ENCODE peak calls at places on chromosome 19, in ten cellular contexts. One of them, this sample, is unnamed.

GRCh38 chr19:10604460-10604980 is 17.4 kb upstream of the AP1M2 start:
- DNase-seq in activated naive CD4-positive, alpha-beta T cell treated with anti-CD3 and anti-CD28 coated beads, Interleukin-2, amount 50 U/mL, for 16 hours: no peak
- DNase-seq in activated T-cell treated with anti-CD3 and anti-CD28 coated beads, Interleukin-2, amount 50 U/mL, for 72 hours: no peak
- DNase-seq in cardiac fibroblast: no peak
- DNase-seq in putamen: no peak
- DNase-seq in CD4-positive, alpha-beta T cell: peak
- DNase-seq in endothelial cell: peak
- DNase-seq in ecto neural progenitor cell: no peak
- DNase-seq in AG20443: no peak
- DNase-seq in stimulated activated CD4-positive, alpha-beta T cell treated with anti-CD3 and anti-CD28 coated beads, Interleukin-2, amount 100 ng/mL, for 48 hours: no peak
- DNase-seq in this sample: no peak

GRCh38 chr19:492091-492531 is 4.2 kb upstream of the MADCAM1 start:
- DNase-seq in activated naive CD4-positive, alpha-beta T cell treated with anti-CD3 and anti-CD28 coated beads, Interleukin-2, amount 50 U/mL, for 16 hours: no peak
- DNase-seq in activated T-cell treated with anti-CD3 and anti-CD28 coated beads, Interleukin-2, amount 50 U/mL, for 72 hours: peak
- DNase-seq in cardiac fibroblast: no peak
- DNase-seq in putamen: no peak
- DNase-seq in CD4-positive, alpha-beta T cell: peak
- DNase-seq in endothelial cell: peak
- DNase-seq in ecto neural progenitor cell: no peak
- DNase-seq in AG20443: no peak
- DNase-seq in stimulated activated CD4-positive, alpha-beta T cell treated with anti-CD3 and anti-CD28 coated beads, Interleukin-2, amount 100 ng/mL, for 48 hours: no peak
- DNase-seq in this sample: no peak

GRCh38 chr19:48495391-48495790 is 16.2 kb downstream of the LMTK3 start:
- DNase-seq in activated naive CD4-positive, alpha-beta T cell treated with anti-CD3 and anti-CD28 coated beads, Interleukin-2, amount 50 U/mL, for 16 hours: no peak
- DNase-seq in activated T-cell treated with anti-CD3 and anti-CD28 coated beads, Interleukin-2, amount 50 U/mL, for 72 hours: no peak
- DNase-seq in cardiac fibroblast: peak
- DNase-seq in putamen: no peak
- DNase-seq in CD4-positive, alpha-beta T cell: no peak
- DNase-seq in endothelial cell: no peak
- DNase-seq in ecto neural progenitor cell: no peak
- DNase-seq in AG20443: no peak
- DNase-seq in stimulated activated CD4-positive, alpha-beta T cell treated with anti-CD3 and anti-CD28 coated beads, Interleukin-2, amount 100 ng/mL, for 48 hours: no peak
- DNase-seq in this sample: no peak

GRCh38 chr19:3336680-3337523 is 29.5 kb upstream of the NFIC start:
- DNase-seq in activated naive CD4-positive, alpha-beta T cell treated with anti-CD3 and anti-CD28 coated beads, Interleukin-2, amount 50 U/mL, for 16 hours: no peak
- DNase-seq in activated T-cell treated with anti-CD3 and anti-CD28 coated beads, Interleukin-2, amount 50 U/mL, for 72 hours: no peak
- DNase-seq in cardiac fibroblast: peak
- DNase-seq in putamen: peak
- DNase-seq in CD4-positive, alpha-beta T cell: no peak
- DNase-seq in endothelial cell: no peak
- DNase-seq in ecto neural progenitor cell: no peak
- DNase-seq in AG20443: peak
- DNase-seq in stimulated activated CD4-positive, alpha-beta T cell treated with anti-CD3 and anti-CD28 coated beads, Interleukin-2, amount 100 ng/mL, for 48 hours: no peak
- DNase-seq in this sample: peak

GRCh38 chr19:1171755-1172352 is 2.2 kb downstream of the SBNO2 start:
- DNase-seq in activated naive CD4-positive, alpha-beta T cell treated with anti-CD3 and anti-CD28 coated beads, Interleukin-2, amount 50 U/mL, for 16 hours: peak
- DNase-seq in activated T-cell treated with anti-CD3 and anti-CD28 coated beads, Interleukin-2, amount 50 U/mL, for 72 hours: no peak
- DNase-seq in cardiac fibroblast: no peak
- DNase-seq in putamen: no peak
- DNase-seq in CD4-positive, alpha-beta T cell: no peak
- DNase-seq in endothelial cell: no peak
- DNase-seq in ecto neural progenitor cell: no peak
- DNase-seq in AG20443: no peak
- DNase-seq in stimulated activated CD4-positive, alpha-beta T cell treated with anti-CD3 and anti-CD28 coated beads, Interleukin-2, amount 100 ng/mL, for 48 hours: no peak
- DNase-seq in this sample: no peak

GRCh38 chr19:3057275-3057714 is 5.0 kb downstream of the TLE5 start:
- DNase-seq in activated naive CD4-positive, alpha-beta T cell treated with anti-CD3 and anti-CD28 coated beads, Interleukin-2, amount 50 U/mL, for 16 hours: no peak
- DNase-seq in activated T-cell treated with anti-CD3 and anti-CD28 coated beads, Interleukin-2, amount 50 U/mL, for 72 hours: no peak
- DNase-seq in cardiac fibroblast: no peak
- DNase-seq in putamen: peak
- DNase-seq in CD4-positive, alpha-beta T cell: no peak
- DNase-seq in endothelial cell: no peak
- DNase-seq in ecto neural progenitor cell: no peak
- DNase-seq in AG20443: peak
- DNase-seq in stimulated activated CD4-positive, alpha-beta T cell treated with anti-CD3 and anti-CD28 coated beads, Interleukin-2, amount 100 ng/mL, for 48 hours: no peak
- DNase-seq in this sample: peak

GRCh38 chr19:5436101-5436947 is 18.9 kb upstream of the ZNRF4 start:
- DNase-seq in activated naive CD4-positive, alpha-beta T cell treated with anti-CD3 and anti-CD28 coated beads, Interleukin-2, amount 50 U/mL, for 16 hours: no peak
- DNase-seq in activated T-cell treated with anti-CD3 and anti-CD28 coated beads, Interleukin-2, amount 50 U/mL, for 72 hours: no peak
- DNase-seq in cardiac fibroblast: peak
- DNase-seq in putamen: peak
- DNase-seq in CD4-positive, alpha-beta T cell: no peak
- DNase-seq in endothelial cell: peak
- DNase-seq in ecto neural progenitor cell: peak
- DNase-seq in AG20443: peak
- DNase-seq in stimulated activated CD4-positive, alpha-beta T cell treated with anti-CD3 and anti-CD28 coated beads, Interleukin-2, amount 100 ng/mL, for 48 hours: no peak
- DNase-seq in this sample: peak

GRCh38 chr19:10603084-10603872 is 16.2 kb upstream of the AP1M2 start:
- DNase-seq in activated naive CD4-positive, alpha-beta T cell treated with anti-CD3 and anti-CD28 coated beads, Interleukin-2, amount 50 U/mL, for 16 hours: peak
- DNase-seq in activated T-cell treated with anti-CD3 and anti-CD28 coated beads, Interleukin-2, amount 50 U/mL, for 72 hours: peak
- DNase-seq in cardiac fibroblast: peak
- DNase-seq in putamen: no peak
- DNase-seq in CD4-positive, alpha-beta T cell: peak
- DNase-seq in endothelial cell: no peak
- DNase-seq in ecto neural progenitor cell: no peak
- DNase-seq in AG20443: peak
- DNase-seq in stimulated activated CD4-positive, alpha-beta T cell treated with anti-CD3 and anti-CD28 coated beads, Interleukin-2, amount 100 ng/mL, for 48 hours: peak
- DNase-seq in this sample: peak

GRCh38 chr19:13804830-13805683 is 9.8 kb downstream of the ZSWIM4 start:
- DNase-seq in activated naive CD4-positive, alpha-beta T cell treated with anti-CD3 and anti-CD28 coated beads, Interleukin-2, amount 50 U/mL, for 16 hours: no peak
- DNase-seq in activated T-cell treated with anti-CD3 and anti-CD28 coated beads, Interleukin-2, amount 50 U/mL, for 72 hours: no peak
- DNase-seq in cardiac fibroblast: no peak
- DNase-seq in putamen: no peak
- DNase-seq in CD4-positive, alpha-beta T cell: no peak
- DNase-seq in endothelial cell: peak
- DNase-seq in ecto neural progenitor cell: peak
- DNase-seq in AG20443: no peak
- DNase-seq in stimulated activated CD4-positive, alpha-beta T cell treated with anti-CD3 and anti-CD28 coated beads, Interleukin-2, amount 100 ng/mL, for 48 hours: no peak
- DNase-seq in this sample: no peak

GRCh38 chr19:37719927-37720265 is 335 bp upstream of the ZNF607 start:
- DNase-seq in activated naive CD4-positive, alpha-beta T cell treated with anti-CD3 and anti-CD28 coated beads, Interleukin-2, amount 50 U/mL, for 16 hours: no peak
- DNase-seq in activated T-cell treated with anti-CD3 and anti-CD28 coated beads, Interleukin-2, amount 50 U/mL, for 72 hours: no peak
- DNase-seq in cardiac fibroblast: no peak
- DNase-seq in putamen: no peak
- DNase-seq in CD4-positive, alpha-beta T cell: no peak
- DNase-seq in endothelial cell: no peak
- DNase-seq in ecto neural progenitor cell: no peak
- DNase-seq in AG20443: no peak
- DNase-seq in stimulated activated CD4-positive, alpha-beta T cell treated with anti-CD3 and anti-CD28 coated beads, Interleukin-2, amount 100 ng/mL, for 48 hours: no peak
- DNase-seq in this sample: no peak

GRCh38 chr19:40054632-40055031 is 1.4 kb downstream of the ZNF780B start:
- DNase-seq in activated naive CD4-positive, alpha-beta T cell treated with anti-CD3 and anti-CD28 coated beads, Interleukin-2, amount 50 U/mL, for 16 hours: no peak
- DNase-seq in activated T-cell treated with anti-CD3 and anti-CD28 coated beads, Interleukin-2, amount 50 U/mL, for 72 hours: no peak
- DNase-seq in cardiac fibroblast: no peak
- DNase-seq in putamen: no peak
- DNase-seq in CD4-positive, alpha-beta T cell: no peak
- DNase-seq in endothelial cell: no peak
- DNase-seq in ecto neural progenitor cell: no peak
- DNase-seq in AG20443: no peak
- DNase-seq in stimulated activated CD4-positive, alpha-beta T cell treated with anti-CD3 and anti-CD28 coated beads, Interleukin-2, amount 100 ng/mL, for 48 hours: no peak
- DNase-seq in this sample: no peak

GRCh38 chr19:40208602-40209001 is 9.6 kb downstream of the TTC9B start:
- DNase-seq in activated naive CD4-positive, alpha-beta T cell treated with anti-CD3 and anti-CD28 coated beads, Interleukin-2, amount 50 U/mL, for 16 hours: no peak
- DNase-seq in activated T-cell treated with anti-CD3 and anti-CD28 coated beads, Interleukin-2, amount 50 U/mL, for 72 hours: no peak
- DNase-seq in cardiac fibroblast: no peak
- DNase-seq in putamen: no peak
- DNase-seq in CD4-positive, alpha-beta T cell: no peak
- DNase-seq in endothelial cell: no peak
- DNase-seq in ecto neural progenitor cell: no peak
- DNase-seq in AG20443: no peak
- DNase-seq in stimulated activated CD4-positive, alpha-beta T cell treated with anti-CD3 and anti-CD28 coated beads, Interleukin-2, amount 100 ng/mL, for 48 hours: no peak
- DNase-seq in this sample: no peak

GRCh38 chr19:49554701-49555181 is 25.6 kb downstream of the NOSIP start:
- DNase-seq in activated naive CD4-positive, alpha-beta T cell treated with anti-CD3 and anti-CD28 coated beads, Interleukin-2, amount 50 U/mL, for 16 hours: peak
- DNase-seq in activated T-cell treated with anti-CD3 and anti-CD28 coated beads, Interleukin-2, amount 50 U/mL, for 72 hours: peak
- DNase-seq in cardiac fibroblast: no peak
- DNase-seq in putamen: no peak
- DNase-seq in CD4-positive, alpha-beta T cell: peak
- DNase-seq in endothelial cell: no peak
- DNase-seq in ecto neural progenitor cell: no peak
- DNase-seq in AG20443: no peak
- DNase-seq in stimulated activated CD4-positive, alpha-beta T cell treated with anti-CD3 and anti-CD28 coated beads, Interleukin-2, amount 100 ng/mL, for 48 hours: no peak
- DNase-seq in this sample: no peak

GRCh38 chr19:32255566-32256295 is 89.7 kb upstream of the ZNF507 start:
- DNase-seq in activated naive CD4-positive, alpha-beta T cell treated with anti-CD3 and anti-CD28 coated beads, Interleukin-2, amount 50 U/mL, for 16 hours: no peak
- DNase-seq in activated T-cell treated with anti-CD3 and anti-CD28 coated beads, Interleukin-2, amount 50 U/mL, for 72 hours: no peak
- DNase-seq in cardiac fibroblast: no peak
- DNase-seq in putamen: no peak
- DNase-seq in CD4-positive, alpha-beta T cell: no peak
- DNase-seq in endothelial cell: no peak
- DNase-seq in ecto neural progenitor cell: no peak
- DNase-seq in AG20443: no peak
- DNase-seq in stimulated activated CD4-positive, alpha-beta T cell treated with anti-CD3 and anti-CD28 coated beads, Interleukin-2, amount 100 ng/mL, for 48 hours: no peak
- DNase-seq in this sample: no peak

GRCh38 chr19:38956264-38956663 is 19.3 kb downstream of the FBXO17 start:
- DNase-seq in activated naive CD4-positive, alpha-beta T cell treated with anti-CD3 and anti-CD28 coated beads, Interleukin-2, amount 50 U/mL, for 16 hours: no peak
- DNase-seq in activated T-cell treated with anti-CD3 and anti-CD28 coated beads, Interleukin-2, amount 50 U/mL, for 72 hours: no peak
- DNase-seq in cardiac fibroblast: no peak
- DNase-seq in putamen: no peak
- DNase-seq in CD4-positive, alpha-beta T cell: no peak
- DNase-seq in endothelial cell: no peak
- DNase-seq in ecto neural progenitor cell: no peak
- DNase-seq in AG20443: no peak
- DNase-seq in stimulated activated CD4-positive, alpha-beta T cell treated with anti-CD3 and anti-CD28 coated beads, Interleukin-2, amount 100 ng/mL, for 48 hours: no peak
- DNase-seq in this sample: no peak

GRCh38 chr19:44753932-44754742 is 5.6 kb downstream of the BCL3 start:
- DNase-seq in activated naive CD4-positive, alpha-beta T cell treated with anti-CD3 and anti-CD28 coated beads, Interleukin-2, amount 50 U/mL, for 16 hours: peak
- DNase-seq in activated T-cell treated with anti-CD3 and anti-CD28 coated beads, Interleukin-2, amount 50 U/mL, for 72 hours: peak
- DNase-seq in cardiac fibroblast: peak
- DNase-seq in putamen: no peak
- DNase-seq in CD4-positive, alpha-beta T cell: peak
- DNase-seq in endothelial cell: no peak
- DNase-seq in ecto neural progenitor cell: no peak
- DNase-seq in AG20443: peak
- DNase-seq in stimulated activated CD4-positive, alpha-beta T cell treated with anti-CD3 and anti-CD28 coated beads, Interleukin-2, amount 100 ng/mL, for 48 hours: peak
- DNase-seq in this sample: peak

GRCh38 chr19:33905937-33906577 is 109.4 kb downstream of the KCTD15 start:
- DNase-seq in activated naive CD4-positive, alpha-beta T cell treated with anti-CD3 and anti-CD28 coated beads, Interleukin-2, amount 50 U/mL, for 16 hours: no peak
- DNase-seq in activated T-cell treated with anti-CD3 and anti-CD28 coated beads, Interleukin-2, amount 50 U/mL, for 72 hours: peak
- DNase-seq in cardiac fibroblast: peak
- DNase-seq in putamen: no peak
- DNase-seq in CD4-positive, alpha-beta T cell: no peak
- DNase-seq in endothelial cell: peak
- DNase-seq in ecto neural progenitor cell: peak
- DNase-seq in AG20443: peak
- DNase-seq in stimulated activated CD4-positive, alpha-beta T cell treated with anti-CD3 and anti-CD28 coated beads, Interleukin-2, amount 100 ng/mL, for 48 hours: no peak
- DNase-seq in this sample: no peak

GRCh38 chr19:45098521-45099464 is 5.8 kb downstream of the PPP1R37 start:
- DNase-seq in activated naive CD4-positive, alpha-beta T cell treated with anti-CD3 and anti-CD28 coated beads, Interleukin-2, amount 50 U/mL, for 16 hours: no peak
- DNase-seq in activated T-cell treated with anti-CD3 and anti-CD28 coated beads, Interleukin-2, amount 50 U/mL, for 72 hours: no peak
- DNase-seq in cardiac fibroblast: peak
- DNase-seq in putamen: peak
- DNase-seq in CD4-positive, alpha-beta T cell: no peak
- DNase-seq in endothelial cell: no peak
- DNase-seq in ecto neural progenitor cell: no peak
- DNase-seq in AG20443: peak
- DNase-seq in stimulated activated CD4-positive, alpha-beta T cell treated with anti-CD3 and anti-CD28 coated beads, Interleukin-2, amount 100 ng/mL, for 48 hours: no peak
- DNase-seq in this sample: no peak

GRCh38 chr19:48933382-48933932 is at the start of gene DHDH:
- DNase-seq in activated naive CD4-positive, alpha-beta T cell treated with anti-CD3 and anti-CD28 coated beads, Interleukin-2, amount 50 U/mL, for 16 hours: peak
- DNase-seq in activated T-cell treated with anti-CD3 and anti-CD28 coated beads, Interleukin-2, amount 50 U/mL, for 72 hours: peak
- DNase-seq in cardiac fibroblast: peak
- DNase-seq in putamen: peak
- DNase-seq in CD4-positive, alpha-beta T cell: peak
- DNase-seq in endothelial cell: peak
- DNase-seq in ecto neural progenitor cell: peak
- DNase-seq in AG20443: peak
- DNase-seq in stimulated activated CD4-positive, alpha-beta T cell treated with anti-CD3 and anti-CD28 coated beads, Interleukin-2, amount 100 ng/mL, for 48 hours: peak
- DNase-seq in this sample: peak

GRCh38 chr19:2164020-2164988 is 571 bp downstream of the DOT1L start:
- DNase-seq in activated naive CD4-positive, alpha-beta T cell treated with anti-CD3 and anti-CD28 coated beads, Interleukin-2, amount 50 U/mL, for 16 hours: peak
- DNase-seq in activated T-cell treated with anti-CD3 and anti-CD28 coated beads, Interleukin-2, amount 50 U/mL, for 72 hours: peak
- DNase-seq in cardiac fibroblast: peak
- DNase-seq in putamen: no peak
- DNase-seq in CD4-positive, alpha-beta T cell: no peak
- DNase-seq in endothelial cell: peak
- DNase-seq in ecto neural progenitor cell: no peak
- DNase-seq in AG20443: no peak
- DNase-seq in stimulated activated CD4-positive, alpha-beta T cell treated with anti-CD3 and anti-CD28 coated beads, Interleukin-2, amount 100 ng/mL, for 48 hours: no peak
- DNase-seq in this sample: no peak

GRCh38 chr19:2139385-2140192 is 11.8 kb downstream of the AP3D1 start:
- DNase-seq in activated naive CD4-positive, alpha-beta T cell treated with anti-CD3 and anti-CD28 coated beads, Interleukin-2, amount 50 U/mL, for 16 hours: no peak
- DNase-seq in activated T-cell treated with anti-CD3 and anti-CD28 coated beads, Interleukin-2, amount 50 U/mL, for 72 hours: no peak
- DNase-seq in cardiac fibroblast: no peak
- DNase-seq in putamen: no peak
- DNase-seq in CD4-positive, alpha-beta T cell: no peak
- DNase-seq in endothelial cell: no peak
- DNase-seq in ecto neural progenitor cell: no peak
- DNase-seq in AG20443: no peak
- DNase-seq in stimulated activated CD4-positive, alpha-beta T cell treated with anti-CD3 and anti-CD28 coated beads, Interleukin-2, amount 100 ng/mL, for 48 hours: no peak
- DNase-seq in this sample: no peak

GRCh38 chr19:43762814-43763213 is 8.1 kb upstream of the SMG9 start:
- DNase-seq in activated naive CD4-positive, alpha-beta T cell treated with anti-CD3 and anti-CD28 coated beads, Interleukin-2, amount 50 U/mL, for 16 hours: no peak
- DNase-seq in activated T-cell treated with anti-CD3 and anti-CD28 coated beads, Interleukin-2, amount 50 U/mL, for 72 hours: no peak
- DNase-seq in cardiac fibroblast: no peak
- DNase-seq in putamen: no peak
- DNase-seq in CD4-positive, alpha-beta T cell: no peak
- DNase-seq in endothelial cell: no peak
- DNase-seq in ecto neural progenitor cell: no peak
- DNase-seq in AG20443: no peak
- DNase-seq in stimulated activated CD4-positive, alpha-beta T cell treated with anti-CD3 and anti-CD28 coated beads, Interleukin-2, amount 100 ng/mL, for 48 hours: no peak
- DNase-seq in this sample: no peak

GRCh38 chr19:19619121-19619848 is 798 bp upstream of the PBX4 start:
- DNase-seq in activated naive CD4-positive, alpha-beta T cell treated with anti-CD3 and anti-CD28 coated beads, Interleukin-2, amount 50 U/mL, for 16 hours: no peak
- DNase-seq in activated T-cell treated with anti-CD3 and anti-CD28 coated beads, Interleukin-2, amount 50 U/mL, for 72 hours: no peak
- DNase-seq in cardiac fibroblast: no peak
- DNase-seq in putamen: no peak
- DNase-seq in CD4-positive, alpha-beta T cell: no peak
- DNase-seq in endothelial cell: no peak
- DNase-seq in ecto neural progenitor cell: no peak
- DNase-seq in AG20443: no peak
- DNase-seq in stimulated activated CD4-positive, alpha-beta T cell treated with anti-CD3 and anti-CD28 coated beads, Interleukin-2, amount 100 ng/mL, for 48 hours: no peak
- DNase-seq in this sample: no peak

GRCh38 chr19:51799311-51799997 is 4.5 kb downstream of the FPR3 start:
- DNase-seq in activated naive CD4-positive, alpha-beta T cell treated with anti-CD3 and anti-CD28 coated beads, Interleukin-2, amount 50 U/mL, for 16 hours: no peak
- DNase-seq in activated T-cell treated with anti-CD3 and anti-CD28 coated beads, Interleukin-2, amount 50 U/mL, for 72 hours: no peak
- DNase-seq in cardiac fibroblast: peak
- DNase-seq in putamen: peak
- DNase-seq in CD4-positive, alpha-beta T cell: no peak
- DNase-seq in endothelial cell: no peak
- DNase-seq in ecto neural progenitor cell: no peak
- DNase-seq in AG20443: peak
- DNase-seq in stimulated activated CD4-positive, alpha-beta T cell treated with anti-CD3 and anti-CD28 coated beads, Interleukin-2, amount 100 ng/mL, for 48 hours: no peak
- DNase-seq in this sample: peak

GRCh38 chr19:35522745-35523327 is 5.3 kb downstream of the SBSN start:
- DNase-seq in activated naive CD4-positive, alpha-beta T cell treated with anti-CD3 and anti-CD28 coated beads, Interleukin-2, amount 50 U/mL, for 16 hours: no peak
- DNase-seq in activated T-cell treated with anti-CD3 and anti-CD28 coated beads, Interleukin-2, amount 50 U/mL, for 72 hours: no peak
- DNase-seq in cardiac fibroblast: no peak
- DNase-seq in putamen: no peak
- DNase-seq in CD4-positive, alpha-beta T cell: no peak
- DNase-seq in endothelial cell: no peak
- DNase-seq in ecto neural progenitor cell: no peak
- DNase-seq in AG20443: no peak
- DNase-seq in stimulated activated CD4-positive, alpha-beta T cell treated with anti-CD3 and anti-CD28 coated beads, Interleukin-2, amount 100 ng/mL, for 48 hours: no peak
- DNase-seq in this sample: no peak

GRCh38 chr19:49224856-49225255 is 67.3 kb downstream of the TRPM4 start:
- DNase-seq in activated naive CD4-positive, alpha-beta T cell treated with anti-CD3 and anti-CD28 coated beads, Interleukin-2, amount 50 U/mL, for 16 hours: no peak
- DNase-seq in activated T-cell treated with anti-CD3 and anti-CD28 coated beads, Interleukin-2, amount 50 U/mL, for 72 hours: peak
- DNase-seq in cardiac fibroblast: peak
- DNase-seq in putamen: no peak
- DNase-seq in CD4-positive, alpha-beta T cell: peak
- DNase-seq in endothelial cell: peak
- DNase-seq in ecto neural progenitor cell: peak
- DNase-seq in AG20443: peak
- DNase-seq in stimulated activated CD4-positive, alpha-beta T cell treated with anti-CD3 and anti-CD28 coated beads, Interleukin-2, amount 100 ng/mL, for 48 hours: no peak
- DNase-seq in this sample: peak

GRCh38 chr19:30029721-30030510 is 87.9 kb downstream of the URI1 start:
- DNase-seq in activated naive CD4-positive, alpha-beta T cell treated with anti-CD3 and anti-CD28 coated beads, Interleukin-2, amount 50 U/mL, for 16 hours: no peak
- DNase-seq in activated T-cell treated with anti-CD3 and anti-CD28 coated beads, Interleukin-2, amount 50 U/mL, for 72 hours: peak
- DNase-seq in cardiac fibroblast: peak
- DNase-seq in putamen: no peak
- DNase-seq in CD4-positive, alpha-beta T cell: no peak
- DNase-seq in endothelial cell: no peak
- DNase-seq in ecto neural progenitor cell: no peak
- DNase-seq in AG20443: no peak
- DNase-seq in stimulated activated CD4-positive, alpha-beta T cell treated with anti-CD3 and anti-CD28 coated beads, Interleukin-2, amount 100 ng/mL, for 48 hours: no peak
- DNase-seq in this sample: peak

GRCh38 chr19:51978882-51979281 is 7.8 kb downstream of the ZNF350 start:
- DNase-seq in activated naive CD4-positive, alpha-beta T cell treated with anti-CD3 and anti-CD28 coated beads, Interleukin-2, amount 50 U/mL, for 16 hours: no peak
- DNase-seq in activated T-cell treated with anti-CD3 and anti-CD28 coated beads, Interleukin-2, amount 50 U/mL, for 72 hours: no peak
- DNase-seq in cardiac fibroblast: no peak
- DNase-seq in putamen: no peak
- DNase-seq in CD4-positive, alpha-beta T cell: no peak
- DNase-seq in endothelial cell: no peak
- DNase-seq in ecto neural progenitor cell: no peak
- DNase-seq in AG20443: no peak
- DNase-seq in stimulated activated CD4-positive, alpha-beta T cell treated with anti-CD3 and anti-CD28 coated beads, Interleukin-2, amount 100 ng/mL, for 48 hours: no peak
- DNase-seq in this sample: no peak

This sample was measured in SJSA1.